ENCODE peak calls at places on chromosomes 13 and 19, in six cellular contexts. J is HepG2, Y is lower lobe of right lung, K is psoas muscle, A is aorta, R is uterus. C is an unnamed sample.

GRCh38 chr19:17097593-17098126 is 22.1 kb downstream of the MYO9B start:
- DNase-seq in J (peak; percentile 86), Y (no peak), K (no peak), A (no peak), R (no peak), C (no peak)

GRCh38 chr13:67367385-67367784 is 137.2 kb upstream of the PCDH9 start:
- DNase-seq in J (no peak), Y (no peak), K (no peak), A (no peak), R (no peak), C (no peak)

GRCh38 chr13:93307166-93307565 is 80.6 kb downstream of the GPC6 start:
- DNase-seq in J (no peak), Y (no peak), K (no peak), A (no peak), R (no peak), C (no peak)

GRCh38 chr13:113756441-113757097 is 2.5 kb upstream of the TMEM255B start:
- DNase-seq in J (no peak), Y (no peak), K (no peak), A (peak; percentile 57), R (no peak), C (no peak)

GRCh38 chr19:31648347-31648746 is 299.1 kb upstream of the TSHZ3 start:
- DNase-seq in J (no peak), Y (no peak), K (no peak), A (no peak), R (no peak), C (no peak)

GRCh38 chr19:33064117-33064777 is 441 bp downstream of the RHPN2 start:
- DNase-seq in J (no peak), Y (peak; percentile 73), K (no peak), A (no peak), R (no peak), C (no peak)

GRCh38 chr13:97194473-97194872 is 27.7 kb upstream of the MBNL2 start:
- DNase-seq in J (no peak), Y (no peak), K (no peak), A (no peak), R (no peak), C (no peak)

GRCh38 chr19:38039966-38040365 is 133.0 kb downstream of the SIPA1L3 start:
- DNase-seq in J (no peak), Y (no peak), K (no peak), A (peak; percentile 5), R (no peak), C (no peak)

GRCh38 chr19:5086725-5087439 is 118.0 kb downstream of the KDM4B start:
- DNase-seq in J (no peak), Y (no peak), K (peak; percentile 70), A (no peak), R (no peak), C (no peak)

GRCh38 chr19:12790628-12791344 is 500 bp upstream of the JUNB start:
- DNase-seq in J (no peak), Y (no peak), K (no peak), A (no peak), R (peak; percentile 46), C (no peak)

GRCh38 chr19:7862413-7862951 is 11.7 kb downstream of the PRR36 start:
- DNase-seq in J (no peak), Y (peak; percentile 80), K (peak; percentile 72), A (no peak), R (no peak), C (peak; percentile 73)

GRCh38 chr13:71605744-71606143 is 261.3 kb downstream of the DACH1 start:
- DNase-seq in J (no peak), Y (no peak), K (no peak), A (no peak), R (no peak), C (no peak)

GRCh38 chr13:100389617-100390016 is 199.0 kb downstream of the GGACT start:
- DNase-seq in J (no peak), Y (no peak), K (no peak), A (no peak), R (no peak), C (no peak)

GRCh38 chr19:40210919-40211318 is 7.3 kb downstream of the TTC9B start:
- DNase-seq in J (no peak), Y (no peak), K (no peak), A (no peak), R (no peak), C (no peak)
- H3K27ac ChIP-seq in J (no peak overlapping the region), Y (no peak overlapping the region), K (no peak overlapping the region), A (no peak overlapping the region), R (no peak overlapping the region), C (no peak overlapping the region)

GRCh38 chr13:46341112-46341711 is 45.8 kb downstream of the RUBCNL start:
- DNase-seq in J (no peak), Y (no peak), K (no peak), A (no peak), R (no peak), C (no peak)
- H3K27ac ChIP-seq in J (no peak overlapping the region), Y (peak overlapping the region; percentile 48), K (no peak overlapping the region), A (no peak overlapping the region), R (no peak overlapping the region), C (no peak overlapping the region)

GRCh38 chr19:53874384-53874995 is 6.8 kb downstream of the MYADM start:
- DNase-seq in J (no peak), Y (no peak), K (peak; percentile 28), A (no peak), R (no peak), C (no peak)
- H3K27ac ChIP-seq in J (no peak overlapping the region), Y (no peak overlapping the region), K (no peak overlapping the region), A (no peak overlapping the region), R (no peak overlapping the region), C (peak overlapping the region; percentile 48)

GRCh38 chr19:14560776-14561108 is 11.1 kb downstream of the NDUFB7 start:
- DNase-seq in J (no peak), Y (no peak), K (no peak), A (no peak), R (no peak), C (no peak)
- H3K27ac ChIP-seq in J (no peak overlapping the region), Y (no peak overlapping the region), K (peak overlapping the region; percentile 96), A (no peak overlapping the region), R (peak overlapping the region; percentile 60), C (no peak overlapping the region)

DNA sequence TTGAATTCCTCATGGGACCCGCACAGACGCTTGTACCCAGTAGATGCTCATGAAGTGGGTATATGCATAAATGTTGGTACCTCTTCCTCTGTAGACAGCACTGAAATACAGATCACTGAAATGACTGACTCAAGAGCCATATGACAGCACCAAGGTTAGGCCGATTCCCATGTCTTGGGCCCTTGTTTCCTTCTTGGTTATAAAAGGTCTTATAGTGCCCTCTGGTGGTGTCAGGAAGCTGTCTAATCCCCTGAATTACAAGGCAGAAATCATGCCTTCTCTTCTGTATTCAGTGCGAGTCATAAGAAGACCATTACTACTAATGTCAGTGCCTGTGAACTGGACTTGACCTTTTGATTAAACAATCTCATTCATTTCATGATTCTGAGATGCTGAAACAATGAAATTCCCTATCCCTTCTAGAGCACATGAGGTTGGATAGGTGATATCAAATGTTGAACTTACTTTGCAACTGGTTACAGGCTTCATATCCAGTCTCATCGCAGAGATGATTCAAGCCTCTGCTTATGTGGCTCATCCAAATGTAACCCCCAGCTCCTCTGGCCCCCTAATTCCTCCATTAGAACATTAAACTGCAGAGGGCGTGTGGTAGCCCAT is 59.7 kb downstream of the SPATA13 start:
- DNase-seq in J (peak; percentile 75), Y (no peak), K (no peak), A (no peak), R (peak; percentile 72), C (peak; percentile 48)
- H3K27ac ChIP-seq in J (peak overlapping the region; percentile 45), Y (peak overlapping the region; percentile 37), K (no peak overlapping the region), A (no peak overlapping the region), R (peak overlapping the region; percentile 30), C (no peak overlapping the region)

GRCh38 chr19:2523630-2524311 is 47.8 kb downstream of the GADD45B start:
- DNase-seq in J (no peak), Y (no peak), K (no peak), A (no peak), R (no peak), C (no peak)
- H3K27ac ChIP-seq in J (peak overlapping the region; percentile 15), Y (no peak overlapping the region), K (no peak overlapping the region), A (peak overlapping the region; percentile 66), R (peak overlapping the region; percentile 64), C (no peak overlapping the region)

DNA sequence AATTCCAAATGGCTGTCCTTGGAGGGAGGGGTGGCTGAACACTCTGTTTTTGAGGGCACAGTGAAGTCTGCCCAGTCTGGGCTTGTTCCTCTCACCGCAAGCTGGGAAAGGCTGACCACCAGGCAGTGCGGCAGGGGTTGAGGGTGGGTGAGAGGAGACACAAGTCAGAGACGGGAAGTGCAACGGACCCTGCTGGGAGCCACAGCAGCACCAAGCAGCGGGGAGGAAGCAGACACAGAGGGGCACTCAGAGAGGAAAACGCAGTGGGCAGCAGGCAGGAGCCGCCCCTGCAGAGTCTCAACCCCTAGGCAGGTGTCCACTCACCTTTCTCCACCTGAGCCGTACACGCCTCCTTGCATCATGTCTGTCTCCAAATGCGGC is 15.6 kb downstream of the AKAP8L start:
- DNase-seq in J (no peak), Y (no peak), K (no peak), A (no peak), R (no peak), C (no peak)
- H3K27ac ChIP-seq in J (no peak overlapping the region), Y (no peak overlapping the region), K (peak overlapping the region; percentile 77), A (no peak overlapping the region), R (peak overlapping the region; percentile 76), C (no peak overlapping the region)

GRCh38 chr19:30280018-30280417 is 92.2 kb upstream of the ZNF536 start:
- DNase-seq in J (no peak), Y (no peak), K (no peak), A (no peak), R (no peak), C (no peak)
- H3K27ac ChIP-seq in J (no peak overlapping the region), Y (no peak overlapping the region), K (no peak overlapping the region), A (no peak overlapping the region), R (no peak overlapping the region), C (no peak overlapping the region)